ENCODE peak calls at places on chromosomes 3 and 15, in four cellular contexts. V is neuronal stem cell, I is stomach, H is esophagus squamous epithelium. O is an unnamed sample. For H3K4me1, the result is how much of the 10 kb centered on the place peaks cover.

GRCh38 chr3:128293930-128294329 is 140.6 kb downstream of the EEFSEC start:
- DNase-seq in I (no peak), V (no peak), H (no peak), O (no peak)

GRCh38 chr3:65902304-65902793 is 136.4 kb downstream of the MAGI1 start:
- DNase-seq in V (no peak), H (no peak), I (peak), O (peak)

GRCh38 chr3:127674793-127675189 is 2.0 kb downstream of the ABTB1 start:
- DNase-seq in V (no peak), H (no peak), I (peak), O (peak)

GRCh38 chr15:47384316-47384715 is 333.0 kb upstream of the SEMA6D start:
- DNase-seq in V (peak), H (no peak), I (no peak), O (no peak)

GRCh38 chr3:7697538-7697937 is 804.1 kb upstream of the LMCD1 start:
- DNase-seq in H (no peak), I (no peak), V (no peak), O (no peak)

GRCh38 chr3:133662256-133662773 is 574 bp upstream of the TOPBP1 start:
- DNase-seq in V (no peak), H (no peak), I (no peak), O (no peak)

GRCh38 chr3:139928708-139929505 is 6.1 kb upstream of the CLSTN2 start:
- DNase-seq in V (no peak), I (no peak), H (no peak), O (no peak)

GRCh38 chr3:39358302-39358701 is 24.9 kb upstream of the SLC25A38 start:
- DNase-seq in H (no peak), I (no peak), V (no peak), O (no peak)

GRCh38 chr15:45794768-45795486 is 160.1 kb downstream of the SQOR start:
- DNase-seq in I (no peak), H (no peak), V (no peak), O (no peak)

GRCh38 chr3:26559252-26559651 is 63.3 kb upstream of the LRRC3B start:
- DNase-seq in I (no peak), H (no peak), V (no peak), O (no peak)

GRCh38 chr3:66276705-66277274 is 56.0 kb downstream of the SLC25A26 start:
- DNase-seq in H (no peak), I (peak), V (peak), O (no peak)

GRCh38 chr15:91549581-91549980 is 303.9 kb upstream of the SLCO3A1 start:
- DNase-seq in I (no peak), H (no peak), V (no peak), O (no peak)

GRCh38 chr15:72382146-72382545 is 6.3 kb upstream of the HEXA start:
- DNase-seq in H (no peak), V (no peak), I (no peak), O (no peak)

GRCh38 chr3:123728014-123728413 is 143.2 kb upstream of the HACD2 start:
- DNase-seq in I (no peak), V (no peak), H (no peak), O (no peak)

GRCh38 chr3:149971403-149972075 is 844 bp upstream of the PFN2 start:
- DNase-seq in I (peak), H (no peak), V (no peak), O (peak)

GRCh38 chr3:99765042-99765942 is 52.4 kb upstream of the CMSS1 start:
- DNase-seq in H (no peak), I (no peak), V (no peak), O (no peak)

GRCh38 chr3:111311126-111311525 is 230.9 kb upstream of the CD96 start:
- DNase-seq in I (no peak), V (no peak), H (no peak), O (no peak)

GRCh38 chr3:108959017-108959416 is 5.3 kb upstream of the GUCA1C start:
- DNase-seq in H (no peak), V (no peak), I (no peak), O (no peak)

GRCh38 chr3:169534439-169534838 is 129.1 kb downstream of the MECOM start:
- DNase-seq in H (no peak), I (no peak), V (no peak), O (no peak)

GRCh38 chr15:67558502-67558901 is 16.0 kb downstream of the MAP2K5 start:
- DNase-seq in I (no peak), H (no peak), V (no peak), O (no peak)

GRCh38 chr3:118472586-118472985 is 562.1 kb downstream of the IGSF11 start:
- DNase-seq in V (no peak), H (no peak), I (no peak), O (no peak)

GRCh38 chr3:102163039-102163817 is 271.6 kb upstream of the ZPLD1 start:
- DNase-seq in H (no peak), V (no peak), I (peak), O (no peak)

GRCh38 chr3:30511524-30512278 is 94.7 kb upstream of the TGFBR2 start:
- DNase-seq in H (no peak), V (no peak), I (no peak), O (peak)

GRCh38 chr3:156605686-156606605 is 51.0 kb upstream of the SSR3 start:
- DNase-seq in V (peak), I (peak), H (no peak), O (peak)

GRCh38 chr3:122416966-122417365 is 1.1 kb upstream of the WDR5B start:
- DNase-seq in I (no peak), V (no peak), H (no peak), O (no peak)

GRCh38 chr15:74983725-74984231 is 11.6 kb upstream of the SCAMP5 start:
- DNase-seq in V (no peak), H (no peak), I (no peak), O (no peak)

GRCh38 chr3:78604328-78604727 is 1163.5 kb downstream of the ROBO1 start:
- DNase-seq in V (no peak), I (no peak), H (no peak), O (no peak)

GRCh38 chr15:32855942-32856341 is 138.1 kb downstream of the GREM1 start:
- DNase-seq in I (no peak), V (no peak), H (no peak), O (no peak)

GRCh38 chr15:80504931-80505330 is 100.7 kb downstream of the ARNT2 start:
- DNase-seq in H (no peak), I (no peak), V (no peak), O (no peak)

GRCh38 chr3:146128939-146129338 is 32.0 kb downstream of the PLOD2 start:
- DNase-seq in I (no peak), V (no peak), H (no peak), O (no peak)

GRCh38 chr3:142595581-142595950 is 627 bp upstream of the PLS1 start:
- DNase-seq in I (no peak), H (no peak), V (no peak), O (no peak)

GRCh38 chr3:121557426-121557934 is 10.3 kb upstream of the ARGFX start:
- DNase-seq in H (no peak), I (no peak), V (no peak), O (no peak)

GRCh38 chr3:78390221-78390620 is 1350.3 kb downstream of the ROBO2 start:
- DNase-seq in H (no peak), V (no peak), I (no peak), O (no peak)

GRCh38 chr3:195256639-195257453 is 14.1 kb downstream of the XXYLT1 start:
- DNase-seq in V (no peak), I (no peak), H (no peak), O (no peak)

GRCh38 chr3:195255571-195256501 is 15.1 kb downstream of the XXYLT1 start:
- DNase-seq in I (no peak), V (no peak), H (no peak), O (no peak)

GRCh38 chr3:195255176-195255500 is 15.8 kb downstream of the XXYLT1 start:
- DNase-seq in I (no peak), H (no peak), V (no peak), O (no peak)

GRCh38 chr3:195253981-195254432 is 17.0 kb downstream of the XXYLT1 start:
- DNase-seq in V (no peak), H (no peak), I (no peak), O (no peak)

GRCh38 chr3:195254454-195255175 is 16.3 kb downstream of the XXYLT1 start:
- DNase-seq in V (no peak), H (no peak), I (no peak), O (no peak)
- H3K4me1 ChIP-seq in V (under half), H (under half), I (under half), O (under half)

GRCh38 chr3:37039447-37039846 is 46.1 kb downstream of the MLH1 start:
- DNase-seq in H (no peak), V (no peak), I (no peak), O (no peak)
- H3K4me1 ChIP-seq in H (under half), V (under half), I (under half), O (under half)

GRCh38 chr3:12957334-12957733 is 115.9 kb downstream of the IQSEC1 start:
- DNase-seq in V (no peak), I (peak), H (no peak), O (peak)

GRCh38 chr3:12955651-12956315 is 114.4 kb upstream of the RPL32 start:
- DNase-seq in H (no peak), I (no peak), V (no peak), O (peak)

GRCh38 chr3:12954891-12955650 is 113.7 kb upstream of the RPL32 start:
- DNase-seq in V (no peak), I (peak), H (no peak), O (peak)

GRCh38 chr3:12957824-12958792 is 115.1 kb downstream of the IQSEC1 start:
- DNase-seq in H (no peak), I (no peak), V (no peak), O (no peak)

GRCh38 chr3:12956316-12956660 is 114.9 kb upstream of the RPL32 start:
- DNase-seq in I (no peak), V (no peak), H (no peak), O (no peak)
- H3K4me1 ChIP-seq in I (half or more), V (under half), H (half or more), O (under half)

DNA sequence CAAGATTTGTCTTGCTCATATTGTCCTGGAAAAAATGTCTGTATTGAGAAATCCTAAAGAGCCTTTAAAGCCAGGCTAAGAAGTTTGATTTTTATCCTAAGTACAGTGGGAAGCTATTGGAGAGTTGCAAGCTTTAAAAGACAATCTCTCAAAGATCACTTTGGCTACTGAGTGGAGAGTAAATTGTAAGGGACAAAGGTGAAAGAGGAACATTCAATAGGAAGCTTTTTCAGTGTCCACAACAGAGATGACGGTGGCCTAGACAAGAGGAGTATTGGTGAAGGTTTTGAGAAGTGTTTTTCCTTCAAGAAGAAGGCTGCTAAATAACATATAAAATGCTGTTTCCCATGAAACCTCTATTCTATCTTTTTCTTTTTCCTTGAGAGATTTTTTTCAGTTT is 249.5 kb upstream of the IL12A start:
- DNase-seq in I (no peak), H (no peak), V (no peak), O (no peak)
- H3K4me1 ChIP-seq in I (under half), H (under half), V (under half), O (under half)